ENCODE peak calls at places on chromosomes 7 and 10, in four cellular contexts. One of them, this sample, is unnamed. For H3K4me1, the result is how much of the 10 kb centered on the place peaks cover.

GRCh38 chr10:33945051-33945450 is 610.6 kb upstream of the NRP1 start:
- DNase-seq in neuronal stem cell: no peak
- DNase-seq in heart left ventricle: no peak
- DNase-seq in ascending aorta: no peak
- DNase-seq in this sample: no peak

GRCh38 chr10:129641351-129641750 is 174.3 kb downstream of the MGMT start:
- DNase-seq in heart left ventricle: no peak
- DNase-seq in ascending aorta: no peak
- DNase-seq in neuronal stem cell: no peak
- DNase-seq in this sample: no peak

GRCh38 chr7:47688311-47689100 is 106.6 kb upstream of the TNS3 start:
- DNase-seq in heart left ventricle: no peak
- DNase-seq in neuronal stem cell: peak
- DNase-seq in ascending aorta: no peak
- DNase-seq in this sample: no peak

GRCh38 chr7:6262206-6262605 is 10.2 kb downstream of the CYTH3 start:
- DNase-seq in heart left ventricle: no peak
- DNase-seq in ascending aorta: no peak
- DNase-seq in neuronal stem cell: no peak
- DNase-seq in this sample: no peak

GRCh38 chr10:34995925-34996324 is 94.2 kb downstream of the CUL2 start:
- DNase-seq in heart left ventricle: no peak
- DNase-seq in neuronal stem cell: no peak
- DNase-seq in ascending aorta: no peak
- DNase-seq in this sample: no peak

GRCh38 chr10:79502561-79503309 is 9.6 kb upstream of the EIF5AL1 start:
- DNase-seq in heart left ventricle: no peak
- DNase-seq in ascending aorta: no peak
- DNase-seq in neuronal stem cell: no peak
- DNase-seq in this sample: no peak

GRCh38 chr7:134954197-134955082 is 31.9 kb upstream of the AGBL3 start:
- DNase-seq in heart left ventricle: no peak
- DNase-seq in neuronal stem cell: no peak
- DNase-seq in ascending aorta: no peak
- DNase-seq in this sample: no peak

GRCh38 chr10:90112681-90113080 is 411.3 kb downstream of the KIF20B start:
- DNase-seq in heart left ventricle: no peak
- DNase-seq in neuronal stem cell: no peak
- DNase-seq in ascending aorta: no peak
- DNase-seq in this sample: no peak

GRCh38 chr10:35300063-35300699 is 36.1 kb upstream of the CCNY start:
- DNase-seq in ascending aorta: no peak
- DNase-seq in heart left ventricle: no peak
- DNase-seq in neuronal stem cell: no peak
- DNase-seq in this sample: peak

GRCh38 chr7:43926193-43927043 is at the start of gene UBE2D4:
- DNase-seq in ascending aorta: peak
- DNase-seq in neuronal stem cell: peak
- DNase-seq in heart left ventricle: peak
- DNase-seq in this sample: peak

GRCh38 chr10:61841338-61841875 is 60.1 kb upstream of the ARID5B start:
- DNase-seq in ascending aorta: no peak
- DNase-seq in heart left ventricle: no peak
- DNase-seq in neuronal stem cell: no peak
- DNase-seq in this sample: no peak

GRCh38 chr7:92155108-92155755 is 21.0 kb upstream of the CYP51A1 start:
- DNase-seq in neuronal stem cell: no peak
- DNase-seq in ascending aorta: no peak
- DNase-seq in heart left ventricle: no peak
- DNase-seq in this sample: no peak

GRCh38 chr10:23362069-23362830 is 17.7 kb upstream of the C10orf67 start:
- DNase-seq in heart left ventricle: no peak
- DNase-seq in ascending aorta: no peak
- DNase-seq in neuronal stem cell: no peak
- DNase-seq in this sample: no peak

GRCh38 chr10:1166828-1167275 is 110.7 kb downstream of the WDR37 start:
- DNase-seq in ascending aorta: no peak
- DNase-seq in neuronal stem cell: no peak
- DNase-seq in heart left ventricle: no peak
- DNase-seq in this sample: no peak

GRCh38 chr10:78312197-78313046 is 278.8 kb downstream of the RPS24 start:
- DNase-seq in heart left ventricle: no peak
- DNase-seq in ascending aorta: peak
- DNase-seq in neuronal stem cell: no peak
- DNase-seq in this sample: no peak

GRCh38 chr7:136803028-136803427 is 65.4 kb upstream of the CHRM2 start:
- DNase-seq in ascending aorta: no peak
- DNase-seq in heart left ventricle: no peak
- DNase-seq in neuronal stem cell: no peak
- DNase-seq in this sample: no peak

GRCh38 chr10:126478600-126478999 is 90.3 kb upstream of the ADAM12 start:
- DNase-seq in ascending aorta: no peak
- DNase-seq in heart left ventricle: no peak
- DNase-seq in neuronal stem cell: no peak
- DNase-seq in this sample: no peak

GRCh38 chr10:66180651-66181318 is 745.1 kb upstream of the LRRTM3 start:
- DNase-seq in heart left ventricle: no peak
- DNase-seq in ascending aorta: no peak
- DNase-seq in neuronal stem cell: peak
- DNase-seq in this sample: no peak

GRCh38 chr7:66505531-66506451 is 122.9 kb upstream of the KCTD7 start:
- DNase-seq in heart left ventricle: no peak
- DNase-seq in ascending aorta: no peak
- DNase-seq in neuronal stem cell: no peak
- DNase-seq in this sample: no peak

GRCh38 chr10:109770000-109770399 is 153.3 kb downstream of the XPNPEP1 start:
- DNase-seq in ascending aorta: no peak
- DNase-seq in heart left ventricle: no peak
- DNase-seq in neuronal stem cell: no peak
- DNase-seq in this sample: no peak

GRCh38 chr7:80499350-80499955 is 12.4 kb downstream of the GNAT3 start:
- DNase-seq in ascending aorta: no peak
- DNase-seq in heart left ventricle: peak
- DNase-seq in neuronal stem cell: no peak
- DNase-seq in this sample: peak

GRCh38 chr7:112103246-112103645 is 103.0 kb downstream of the DOCK4 start:
- DNase-seq in ascending aorta: no peak
- DNase-seq in neuronal stem cell: no peak
- DNase-seq in heart left ventricle: no peak
- DNase-seq in this sample: no peak

GRCh38 chr7:101332026-101332425 is 10.4 kb upstream of the IFT22 start:
- DNase-seq in heart left ventricle: no peak
- DNase-seq in neuronal stem cell: no peak
- DNase-seq in ascending aorta: no peak
- DNase-seq in this sample: no peak

GRCh38 chr10:69965919-69966662 is 86.6 kb upstream of the MACROH2A2 start:
- DNase-seq in heart left ventricle: no peak
- DNase-seq in neuronal stem cell: no peak
- DNase-seq in ascending aorta: no peak
- DNase-seq in this sample: no peak

GRCh38 chr10:99456207-99456606 is 25.8 kb upstream of the GOT1 start:
- DNase-seq in neuronal stem cell: no peak
- DNase-seq in heart left ventricle: no peak
- DNase-seq in ascending aorta: no peak
- DNase-seq in this sample: no peak

DNA sequence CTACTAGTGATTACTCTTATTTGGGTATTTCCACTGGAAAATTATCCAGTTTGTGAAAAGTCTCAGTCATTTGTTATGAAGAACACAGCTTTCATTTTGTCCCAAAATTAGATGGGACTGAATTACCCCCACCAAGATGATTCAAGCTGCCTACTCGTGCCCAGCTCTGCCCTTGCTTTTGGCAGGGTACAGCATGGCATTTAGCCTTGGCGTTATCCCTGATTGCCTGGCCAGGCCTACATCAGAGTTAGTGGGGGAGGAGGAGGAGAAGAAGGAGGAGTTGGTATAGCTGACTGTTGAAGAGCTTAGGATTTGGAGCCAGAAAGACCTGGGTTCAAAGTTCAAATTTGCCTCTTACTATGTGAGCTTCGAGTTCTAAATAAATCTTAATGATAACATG is 47.4 kb downstream of the MTURN start:
- DNase-seq in neuronal stem cell: no peak
- DNase-seq in ascending aorta: peak
- DNase-seq in heart left ventricle: peak
- DNase-seq in this sample: peak
- H3K4me1 ChIP-seq in neuronal stem cell: under half
- H3K4me1 ChIP-seq in ascending aorta: under half
- H3K4me1 ChIP-seq in heart left ventricle: under half
- H3K4me1 ChIP-seq in this sample: under half

GRCh38 chr10:101146392-101147251 is 15.5 kb downstream of the TLX1 start:
- DNase-seq in ascending aorta: no peak
- DNase-seq in neuronal stem cell: no peak
- DNase-seq in heart left ventricle: no peak
- DNase-seq in this sample: no peak
- H3K4me3 ChIP-seq in ascending aorta: no peak
- H3K4me3 ChIP-seq in neuronal stem cell: no peak
- H3K4me3 ChIP-seq in heart left ventricle: no peak
- H3K4me3 ChIP-seq in this sample: no peak

DNA sequence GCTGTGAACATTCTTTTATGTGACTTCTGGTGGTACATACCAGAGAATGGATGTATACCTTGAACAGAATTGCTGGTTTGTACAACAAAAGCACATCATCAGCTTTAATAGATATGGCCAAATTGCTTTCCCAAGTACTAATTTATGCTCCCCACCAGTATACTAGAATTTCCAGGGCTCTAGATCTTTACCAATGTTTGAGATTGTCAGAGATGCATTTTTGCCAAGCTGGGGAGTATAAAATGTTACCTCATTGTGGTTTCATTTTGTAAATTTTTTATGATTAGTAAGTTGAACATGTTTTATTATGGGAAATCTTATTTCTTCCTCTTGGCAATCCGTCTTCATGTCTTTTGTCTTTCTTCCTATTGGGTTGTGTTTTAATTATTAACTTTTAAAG is 179.9 kb upstream of the TMEM106B start:
- DNase-seq in neuronal stem cell: no peak
- DNase-seq in heart left ventricle: no peak
- DNase-seq in ascending aorta: no peak
- DNase-seq in this sample: no peak
- H3K27ac ChIP-seq in neuronal stem cell: no peak
- H3K27ac ChIP-seq in heart left ventricle: no peak
- H3K27ac ChIP-seq in ascending aorta: no peak
- H3K27ac ChIP-seq in this sample: no peak

GRCh38 chr10:26214004-26214403 is 2.6 kb upstream of the GAD2 start:
- DNase-seq in neuronal stem cell: peak
- DNase-seq in ascending aorta: no peak
- DNase-seq in heart left ventricle: no peak
- DNase-seq in this sample: no peak

GRCh38 chr10:26215923-26216576 is 524 bp upstream of the GAD2 start:
- DNase-seq in heart left ventricle: peak
- DNase-seq in neuronal stem cell: peak
- DNase-seq in ascending aorta: no peak
- DNase-seq in this sample: no peak

GRCh38 chr10:26213157-26213780 is 3.3 kb upstream of the GAD2 start:
- DNase-seq in heart left ventricle: no peak
- DNase-seq in ascending aorta: no peak
- DNase-seq in neuronal stem cell: no peak
- DNase-seq in this sample: no peak

GRCh38 chr10:26215534-26215922 is 1.0 kb upstream of the GAD2 start:
- DNase-seq in ascending aorta: no peak
- DNase-seq in heart left ventricle: no peak
- DNase-seq in neuronal stem cell: no peak
- DNase-seq in this sample: no peak

GRCh38 chr10:26214538-26215461 is 1.8 kb upstream of the GAD2 start:
- DNase-seq in neuronal stem cell: no peak
- DNase-seq in ascending aorta: no peak
- DNase-seq in heart left ventricle: no peak
- DNase-seq in this sample: no peak
- H3K4me1 ChIP-seq in neuronal stem cell: under half
- H3K4me1 ChIP-seq in ascending aorta: under half
- H3K4me1 ChIP-seq in heart left ventricle: under half
- H3K4me1 ChIP-seq in this sample: under half

DNA sequence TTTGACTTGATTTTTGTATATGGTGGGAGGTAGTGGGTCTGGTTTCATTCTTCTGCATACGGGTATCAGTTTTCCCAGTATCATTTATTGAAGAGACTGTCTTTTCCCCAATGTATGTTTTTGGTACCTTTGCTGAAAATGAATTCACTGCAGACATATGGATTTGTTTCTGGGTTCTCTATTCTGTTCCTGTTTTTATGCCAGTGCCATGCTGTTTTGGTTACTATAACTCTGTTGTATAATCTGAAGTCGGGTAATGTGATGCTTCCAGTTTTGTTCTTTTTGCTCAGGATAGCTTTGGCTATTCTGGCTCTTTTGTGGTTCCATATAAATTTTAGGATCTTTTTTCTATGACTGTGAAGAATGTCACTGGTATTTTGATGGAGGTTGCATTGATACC is 836 bp downstream of the ECD start:
- DNase-seq in heart left ventricle: no peak
- DNase-seq in neuronal stem cell: no peak
- DNase-seq in ascending aorta: no peak
- DNase-seq in this sample: no peak
- H3K4me3 ChIP-seq in heart left ventricle: peak
- H3K4me3 ChIP-seq in neuronal stem cell: no peak
- H3K4me3 ChIP-seq in ascending aorta: peak
- H3K4me3 ChIP-seq in this sample: peak

GRCh38 chr10:71517310-71518159 is 120.8 kb downstream of the CDH23 start:
- DNase-seq in neuronal stem cell: no peak
- DNase-seq in ascending aorta: no peak
- DNase-seq in heart left ventricle: no peak
- DNase-seq in this sample: no peak
- H3K27ac ChIP-seq in neuronal stem cell: no peak
- H3K27ac ChIP-seq in ascending aorta: no peak
- H3K27ac ChIP-seq in heart left ventricle: no peak
- H3K27ac ChIP-seq in this sample: no peak

DNA sequence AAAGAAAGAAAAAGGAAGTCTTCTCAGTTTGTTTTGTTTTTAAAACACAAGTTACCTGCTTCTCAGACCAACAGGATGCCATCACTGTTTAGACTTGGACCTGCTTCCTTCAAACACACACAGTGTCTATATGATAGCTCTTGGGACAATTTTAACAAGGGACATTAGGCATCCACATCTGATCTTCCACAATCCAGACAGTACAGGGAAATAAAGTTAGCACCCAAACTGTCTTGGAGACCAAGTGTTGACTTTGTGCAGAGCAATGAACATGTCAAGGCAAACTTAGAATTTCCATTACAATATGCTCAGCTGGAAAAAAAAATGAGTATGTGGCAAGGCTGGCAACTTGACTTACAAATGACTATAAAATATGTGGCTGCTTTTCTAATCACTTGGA is 80.9 kb downstream of the SGMS1 start:
- DNase-seq in neuronal stem cell: no peak
- DNase-seq in ascending aorta: no peak
- DNase-seq in heart left ventricle: no peak
- DNase-seq in this sample: no peak
- H3K4me1 ChIP-seq in neuronal stem cell: under half
- H3K4me1 ChIP-seq in ascending aorta: under half
- H3K4me1 ChIP-seq in heart left ventricle: under half
- H3K4me1 ChIP-seq in this sample: half or more

DNA sequence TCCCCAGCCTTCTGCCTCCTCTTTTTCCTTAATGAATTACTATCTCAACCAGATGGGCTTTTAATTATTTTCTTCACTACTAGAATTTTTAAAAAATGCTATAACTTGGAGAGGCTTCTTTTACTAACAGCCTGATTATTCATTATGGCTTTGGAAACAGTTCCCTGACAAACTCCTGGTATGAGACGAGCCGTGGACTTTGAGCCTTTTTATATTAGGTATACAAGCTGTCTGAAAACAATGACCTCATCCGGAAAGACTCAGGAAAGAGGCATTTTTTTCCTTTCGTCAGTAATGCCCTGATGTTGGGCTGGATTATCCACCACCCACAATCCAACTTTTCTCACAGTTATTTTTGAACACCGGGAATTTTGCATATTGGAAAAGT is 26.7 kb upstream of the ABLIM1 start:
- DNase-seq in heart left ventricle: no peak
- DNase-seq in ascending aorta: no peak
- DNase-seq in neuronal stem cell: no peak
- DNase-seq in this sample: no peak
- H3K4me3 ChIP-seq in heart left ventricle: no peak
- H3K4me3 ChIP-seq in ascending aorta: peak
- H3K4me3 ChIP-seq in neuronal stem cell: no peak
- H3K4me3 ChIP-seq in this sample: peak